ENCODE peak calls at places on chromosomes 6 and 20, in five cellular contexts. One of them, this sample, is unnamed.

GRCh38 chr20:62329389-62330377 is 26.9 kb downstream of the ADRM1 start:
- DNase-seq in GM12878: no peak
- DNase-seq in K562: no peak
- DNase-seq in HepG2: no peak
- DNase-seq in H1: no peak
- DNase-seq in this sample: no peak

GRCh38 chr6:31727717-31728671 is 1.1 kb downstream of the DDAH2 start:
- DNase-seq in HepG2: no peak
- DNase-seq in H1: no peak
- DNase-seq in K562: no peak
- DNase-seq in GM12878: peak; percentile 43
- DNase-seq in this sample: no peak

GRCh38 chr6:132067286-132067685 is 116.1 kb upstream of the CCN2 start:
- DNase-seq in GM12878: no peak
- DNase-seq in HepG2: no peak
- DNase-seq in K562: no peak
- DNase-seq in H1: no peak
- DNase-seq in this sample: no peak

GRCh38 chr6:141123084-141123483 is 1009.6 kb upstream of the GJE1 start:
- DNase-seq in GM12878: no peak
- DNase-seq in H1: no peak
- DNase-seq in K562: no peak
- DNase-seq in HepG2: no peak
- DNase-seq in this sample: no peak

GRCh38 chr20:55978550-55978949 is 26.8 kb downstream of the CBLN4 start:
- DNase-seq in GM12878: no peak
- DNase-seq in H1: no peak
- DNase-seq in K562: no peak
- DNase-seq in HepG2: no peak
- DNase-seq in this sample: no peak

GRCh38 chr20:46004813-46005505 is 3.7 kb upstream of the MMP9 start:
- DNase-seq in GM12878: no peak
- DNase-seq in HepG2: no peak
- DNase-seq in K562: no peak
- DNase-seq in H1: no peak
- DNase-seq in this sample: no peak

GRCh38 chr6:139973602-139974373 is 599.3 kb upstream of the CITED2 start:
- DNase-seq in H1: no peak
- DNase-seq in HepG2: no peak
- DNase-seq in K562: no peak
- DNase-seq in GM12878: no peak
- DNase-seq in this sample: no peak

GRCh38 chr6:12233693-12234551 is 56.2 kb upstream of the EDN1 start:
- DNase-seq in HepG2: peak; percentile 67
- DNase-seq in K562: no peak
- DNase-seq in H1: no peak
- DNase-seq in GM12878: peak; percentile 66
- DNase-seq in this sample: peak; percentile 27

GRCh38 chr6:4567141-4567540 is 209.1 kb upstream of the CDYL start:
- DNase-seq in GM12878: no peak
- DNase-seq in H1: no peak
- DNase-seq in K562: no peak
- DNase-seq in HepG2: no peak
- DNase-seq in this sample: no peak

GRCh38 chr20:48928832-48929725 is 7.6 kb downstream of the ARFGEF2 start:
- DNase-seq in K562: no peak
- DNase-seq in HepG2: no peak
- DNase-seq in H1: no peak
- DNase-seq in GM12878: no peak
- DNase-seq in this sample: no peak

GRCh38 chr6:101539510-101540245 is 146.2 kb downstream of the GRIK2 start:
- DNase-seq in HepG2: no peak
- DNase-seq in GM12878: no peak
- DNase-seq in K562: no peak
- DNase-seq in H1: no peak
- DNase-seq in this sample: no peak

GRCh38 chr20:10521068-10521834 is 86.1 kb downstream of the SLX4IP start:
- DNase-seq in GM12878: no peak
- DNase-seq in H1: no peak
- DNase-seq in HepG2: peak; percentile 56
- DNase-seq in K562: no peak
- DNase-seq in this sample: peak; percentile 55

GRCh38 chr6:84150680-84151079 is 76.8 kb downstream of the CEP162 start:
- DNase-seq in H1: no peak
- DNase-seq in GM12878: no peak
- DNase-seq in K562: no peak
- DNase-seq in HepG2: no peak
- DNase-seq in this sample: no peak

GRCh38 chr6:159772196-159772595 is 10.4 kb downstream of the ACAT2 start:
- DNase-seq in HepG2: no peak
- DNase-seq in H1: no peak
- DNase-seq in K562: no peak
- DNase-seq in GM12878: no peak
- DNase-seq in this sample: no peak

GRCh38 chr6:10610289-10610688 is 84.1 kb downstream of the C6orf52 start:
- DNase-seq in HepG2: no peak
- DNase-seq in H1: no peak
- DNase-seq in GM12878: no peak
- DNase-seq in K562: no peak
- DNase-seq in this sample: no peak

GRCh38 chr6:81242634-81243033 is 509.8 kb downstream of the TENT5A start:
- DNase-seq in HepG2: no peak
- DNase-seq in GM12878: no peak
- DNase-seq in K562: no peak
- DNase-seq in H1: no peak
- DNase-seq in this sample: no peak

GRCh38 chr6:85360794-85361642 is 88.9 kb upstream of the NT5E start:
- DNase-seq in K562: no peak
- DNase-seq in HepG2: peak; percentile 43
- DNase-seq in GM12878: no peak
- DNase-seq in H1: no peak
- DNase-seq in this sample: peak; percentile 53

GRCh38 chr6:104252276-104252675 is 607.4 kb downstream of the HACE1 start:
- DNase-seq in K562: no peak
- DNase-seq in GM12878: no peak
- DNase-seq in HepG2: no peak
- DNase-seq in H1: no peak
- DNase-seq in this sample: no peak

GRCh38 chr6:73309784-73310502 is 44.1 kb downstream of the DPPA5 start:
- DNase-seq in H1: peak; percentile 61
- DNase-seq in K562: peak; percentile 80
- DNase-seq in HepG2: no peak
- DNase-seq in GM12878: no peak
- DNase-seq in this sample: peak; percentile 67

GRCh38 chr6:53101006-53101405 is 35.8 kb downstream of the FBXO9 start:
- DNase-seq in HepG2: no peak
- DNase-seq in GM12878: no peak
- DNase-seq in H1: no peak
- DNase-seq in K562: no peak
- DNase-seq in this sample: no peak

GRCh38 chr6:28212510-28213212 is 12.4 kb upstream of the ZSCAN9 start:
- DNase-seq in HepG2: peak; percentile 79
- DNase-seq in H1: peak; percentile 92
- DNase-seq in GM12878: peak; percentile 77
- DNase-seq in K562: peak; percentile 81
- DNase-seq in this sample: peak; percentile 87
- TF ChIP-seq KDM1A in HepG2: peak; percentile 79
- TF ChIP-seq KDM1A in H1: peak; percentile 17
- TF ChIP-seq KDM1A in GM12878: no peak
- TF ChIP-seq KDM1A in K562: peak; percentile 36
- TF ChIP-seq KDM1A in this sample: no peak

DNA sequence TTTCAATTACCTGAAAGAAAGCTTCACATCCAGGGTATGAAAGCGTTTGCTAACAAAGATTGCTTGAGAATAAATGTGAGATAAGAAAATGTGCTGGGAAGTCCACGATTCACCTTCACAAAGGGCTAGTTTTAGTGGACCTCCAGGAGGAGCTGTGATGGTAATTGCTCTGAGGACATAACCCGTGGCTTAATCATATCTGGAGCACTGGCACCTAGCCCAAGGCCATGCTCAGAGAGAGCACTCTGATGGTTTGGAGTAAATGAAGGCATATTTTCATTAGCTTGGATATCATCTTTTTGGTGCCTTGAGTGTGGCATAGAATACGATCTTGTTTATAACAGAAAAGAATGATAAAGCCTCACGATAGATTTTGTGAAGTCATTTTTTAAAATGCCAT is 46.9 kb upstream of the BACH2 start:
- DNase-seq in GM12878: no peak
- DNase-seq in K562: no peak
- DNase-seq in HepG2: no peak
- DNase-seq in H1: no peak
- DNase-seq in this sample: peak; percentile 11
- TF ChIP-seq RFX5 in GM12878: no peak
- TF ChIP-seq RFX5 in K562: no peak
- TF ChIP-seq RFX5 in HepG2: no peak
- TF ChIP-seq RFX5 in H1: no peak
- TF ChIP-seq RFX5 in this sample: no peak

GRCh38 chr6:150485559-150486517 is 113.8 kb upstream of the PLEKHG1 start:
- DNase-seq in GM12878: no peak
- DNase-seq in HepG2: no peak
- DNase-seq in H1: no peak
- DNase-seq in K562: no peak
- DNase-seq in this sample: no peak
- TF ChIP-seq KDM1A in GM12878: no peak
- TF ChIP-seq KDM1A in HepG2: no peak
- TF ChIP-seq KDM1A in H1: no peak
- TF ChIP-seq KDM1A in K562: no peak
- TF ChIP-seq KDM1A in this sample: no peak

GRCh38 chr20:7696311-7696710 is 243.9 kb downstream of the HAO1 start:
- DNase-seq in HepG2: no peak
- DNase-seq in K562: no peak
- DNase-seq in GM12878: no peak
- DNase-seq in H1: no peak
- DNase-seq in this sample: no peak
- TF ChIP-seq RFX5 in HepG2: no peak
- TF ChIP-seq RFX5 in K562: no peak
- TF ChIP-seq RFX5 in GM12878: no peak
- TF ChIP-seq RFX5 in H1: no peak
- TF ChIP-seq RFX5 in this sample: no peak

DNA sequence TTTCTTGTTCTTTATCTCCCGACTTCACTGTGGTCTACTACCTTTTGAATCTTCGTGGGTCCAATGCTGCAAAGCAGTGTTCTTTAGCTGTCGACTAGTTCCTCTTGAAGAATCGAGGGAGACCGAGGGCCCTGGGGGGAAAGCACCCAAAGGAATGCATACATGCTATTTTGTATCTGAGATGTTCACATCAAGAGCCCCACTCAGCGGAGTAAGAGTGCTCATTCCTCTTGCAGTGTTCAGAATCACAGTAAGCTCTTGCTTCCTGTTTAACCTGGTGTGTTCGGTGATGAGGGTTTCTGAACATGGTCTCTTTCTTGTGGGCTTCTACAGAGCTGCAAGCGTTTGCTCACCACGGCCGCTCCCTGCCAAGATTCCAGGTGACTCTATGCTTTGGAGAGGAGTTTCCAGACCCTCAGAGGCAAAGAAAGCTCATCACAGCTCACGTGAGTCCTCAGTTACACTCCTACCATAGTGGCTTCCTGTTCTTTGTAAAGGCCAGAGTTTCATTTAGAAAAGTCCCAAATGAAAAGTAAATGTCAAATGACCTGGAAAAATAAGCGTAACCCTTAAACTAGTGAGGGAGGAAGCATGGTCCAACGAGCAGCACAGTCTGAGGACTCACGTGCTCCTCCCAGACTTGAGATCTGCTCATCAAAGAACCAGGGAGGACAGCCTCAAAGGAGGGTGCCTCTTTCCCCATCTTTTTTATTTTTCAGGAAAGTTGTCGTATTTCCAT is 13.3 kb downstream of the IRF4 start:
- DNase-seq in GM12878: no peak
- DNase-seq in H1: no peak
- DNase-seq in HepG2: no peak
- DNase-seq in K562: no peak
- DNase-seq in this sample: no peak
- TF ChIP-seq KDM1A in GM12878: no peak
- TF ChIP-seq KDM1A in H1: no peak
- TF ChIP-seq KDM1A in HepG2: no peak
- TF ChIP-seq KDM1A in K562: no peak
- TF ChIP-seq KDM1A in this sample: no peak

GRCh38 chr6:117676577-117677218 is 1.4 kb downstream of the NUS1 start:
- DNase-seq in GM12878: no peak
- DNase-seq in HepG2: no peak
- DNase-seq in K562: no peak
- DNase-seq in H1: no peak
- DNase-seq in this sample: no peak

GRCh38 chr6:117681321-117681720 is 6.1 kb downstream of the NUS1 start:
- DNase-seq in GM12878: no peak
- DNase-seq in H1: no peak
- DNase-seq in HepG2: no peak
- DNase-seq in K562: no peak
- DNase-seq in this sample: no peak

GRCh38 chr6:117674503-117674902 is 766 bp upstream of the NUS1 start:
- DNase-seq in K562: no peak
- DNase-seq in H1: no peak
- DNase-seq in HepG2: no peak
- DNase-seq in GM12878: no peak
- DNase-seq in this sample: no peak

GRCh38 chr6:117674991-117675657 is at the start of gene NUS1:
- DNase-seq in HepG2: peak; percentile 97
- DNase-seq in H1: peak; percentile 98
- DNase-seq in GM12878: peak; percentile 88
- DNase-seq in K562: peak; percentile 95
- DNase-seq in this sample: peak; percentile 91

GRCh38 chr6:117677553-117678131 is 2.4 kb downstream of the NUS1 start:
- DNase-seq in K562: peak; percentile 29
- DNase-seq in H1: no peak
- DNase-seq in GM12878: no peak
- DNase-seq in HepG2: no peak
- DNase-seq in this sample: no peak
- TF ChIP-seq RFX5 in K562: no peak
- TF ChIP-seq RFX5 in H1: no peak
- TF ChIP-seq RFX5 in GM12878: no peak
- TF ChIP-seq RFX5 in HepG2: no peak
- TF ChIP-seq RFX5 in this sample: no peak

GRCh38 chr6:138292482-138292881 is 74.2 kb upstream of the PBOV1 start:
- DNase-seq in K562: no peak
- DNase-seq in HepG2: no peak
- DNase-seq in H1: no peak
- DNase-seq in GM12878: no peak
- DNase-seq in this sample: no peak
- TF ChIP-seq KDM1A in K562: no peak
- TF ChIP-seq KDM1A in HepG2: no peak
- TF ChIP-seq KDM1A in H1: no peak
- TF ChIP-seq KDM1A in GM12878: no peak
- TF ChIP-seq KDM1A in this sample: no peak

GRCh38 chr6:46757206-46757564 is 10.5 kb downstream of the ANKRD66 start:
- DNase-seq in HepG2: no peak
- DNase-seq in K562: no peak
- DNase-seq in H1: no peak
- DNase-seq in GM12878: no peak
- DNase-seq in this sample: no peak
- TF ChIP-seq RFX5 in HepG2: no peak
- TF ChIP-seq RFX5 in K562: no peak
- TF ChIP-seq RFX5 in H1: no peak
- TF ChIP-seq RFX5 in GM12878: no peak
- TF ChIP-seq RFX5 in this sample: no peak